ENCODE peak calls at places on chromosomes 2 and 18, in seven cellular contexts. X is OCI-LY7; C is A549; W is CD8-positive, alpha-beta memory T cell; H is mesenchymal stem cell; T is psoas muscle; G is thoracic aorta. N is an unnamed sample.

GRCh38 chr2:201218780-201219179 is 35.8 kb downstream of the CASP10 start:
- DNase-seq in X (no peak), C (no peak), W (no peak), H (no peak), T (no peak), G (no peak), N (no peak)

GRCh38 chr2:138974651-138975050 is 194.5 kb upstream of the NXPH2 start:
- DNase-seq in X (no peak), C (no peak), W (no peak), H (peak; percentile 26), T (no peak), G (no peak), N (peak; percentile 87)

GRCh38 chr2:121721926-121722325 is 14.7 kb downstream of the NIFK start:
- DNase-seq in X (no peak), C (peak; percentile 35), W (no peak), H (peak; percentile 83), T (peak; percentile 39), G (no peak), N (peak; percentile 78)

GRCh38 chr2:151518802-151519201 is 109.1 kb downstream of the RIF1 start:
- DNase-seq in X (no peak), C (no peak), W (no peak), H (no peak), T (no peak), G (no peak), N (peak; percentile 13)

GRCh38 chr2:229416116-229416694 is 145.1 kb upstream of the PID1 start:
- DNase-seq in X (no peak), C (no peak), W (no peak), H (peak; percentile 4), T (peak; percentile 82), G (peak; percentile 59), N (peak; percentile 95)

GRCh38 chr2:31013311-31013710 is 124.9 kb downstream of the GALNT14 start:
- DNase-seq in X (no peak), C (no peak), W (no peak), H (no peak), T (no peak), G (no peak), N (no peak)

GRCh38 chr18:46528037-46528436 is 129.0 kb downstream of the LOXHD1 start:
- DNase-seq in X (no peak), C (no peak), W (no peak), H (no peak), T (no peak), G (no peak), N (no peak)

GRCh38 chr2:178069551-178069950 is 3.0 kb downstream of the PDE11A start:
- DNase-seq in X (no peak), C (peak; percentile 58), W (no peak), H (no peak), T (no peak), G (no peak), N (no peak)

GRCh38 chr18:54928236-54928635 is 31.0 kb downstream of the CCDC68 start:
- DNase-seq in X (no peak), C (no peak), W (no peak), H (peak; percentile 25), T (no peak), G (no peak), N (no peak)

GRCh38 chr2:215188078-215188477 is 49.7 kb upstream of the ABCA12 start:
- DNase-seq in X (no peak), C (no peak), W (no peak), H (no peak), T (no peak), G (no peak), N (peak; percentile 26)

GRCh38 chr2:168552450-168552856 is 96.4 kb downstream of the CERS6 start:
- DNase-seq in X (peak; percentile 77), C (no peak), W (no peak), H (no peak), T (no peak), G (no peak), N (no peak)

GRCh38 chr2:146994246-146994645 is 850.6 kb upstream of the ACVR2A start:
- DNase-seq in X (no peak), C (no peak), W (no peak), H (no peak), T (no peak), G (no peak), N (no peak)

GRCh38 chr2:215883799-215884198 is 129.6 kb downstream of the MREG start:
- DNase-seq in X (no peak), C (no peak), W (no peak), H (no peak), T (no peak), G (no peak), N (no peak)

GRCh38 chr2:127410871-127411396 is 7.3 kb upstream of the PROC start:
- DNase-seq in X (no peak), C (peak; percentile 85), W (no peak), H (peak; percentile 79), T (no peak), G (no peak), N (peak; percentile 37)

GRCh38 chr2:158487419-158487818 is 30.7 kb downstream of the PKP4 start:
- DNase-seq in X (no peak), C (no peak), W (no peak), H (peak; percentile 61), T (no peak), G (no peak), N (peak; percentile 76)

GRCh38 chr2:31371691-31372090 is 42.9 kb downstream of the XDH start:
- DNase-seq in X (no peak), C (no peak), W (no peak), H (no peak), T (no peak), G (no peak), N (no peak)

GRCh38 chr2:42372801-42373200 is 11.8 kb upstream of the COX7A2L start:
- DNase-seq in X (no peak), C (no peak), W (no peak), H (no peak), T (no peak), G (no peak), N (no peak)

GRCh38 chr2:102185347-102185746 is 1.5 kb upstream of the IL1RL2 start:
- DNase-seq in X (no peak), C (peak; percentile 16), W (no peak), H (no peak), T (no peak), G (no peak), N (peak; percentile 54)

GRCh38 chr2:220648628-220649027 is 923.5 kb downstream of the EPHA4 start:
- DNase-seq in X (no peak), C (no peak), W (no peak), H (no peak), T (no peak), G (no peak), N (no peak)

GRCh38 chr2:159230145-159230877 is 56.2 kb downstream of the WDSUB1 start:
- DNase-seq in X (no peak), C (no peak), W (no peak), H (no peak), T (no peak), G (no peak), N (no peak)

GRCh38 chr2:241706539-241706938 is 4.7 kb downstream of the ING5 start:
- DNase-seq in X (peak; percentile 26), C (peak; percentile 34), W (no peak), H (no peak), T (no peak), G (no peak), N (no peak)
- H3K4me1 ChIP-seq in X (peaks cover 5% of the 10 kb centered on the region), C (peaks cover 7% of the 10 kb centered on the region), W (peaks cover 7% of the 10 kb centered on the region), H (peaks cover 8% of the 10 kb centered on the region), T (peaks cover 8% of the 10 kb centered on the region), G (peaks cover 8% of the 10 kb centered on the region), N (peaks cover 2% of the 10 kb centered on the region)

DNA sequence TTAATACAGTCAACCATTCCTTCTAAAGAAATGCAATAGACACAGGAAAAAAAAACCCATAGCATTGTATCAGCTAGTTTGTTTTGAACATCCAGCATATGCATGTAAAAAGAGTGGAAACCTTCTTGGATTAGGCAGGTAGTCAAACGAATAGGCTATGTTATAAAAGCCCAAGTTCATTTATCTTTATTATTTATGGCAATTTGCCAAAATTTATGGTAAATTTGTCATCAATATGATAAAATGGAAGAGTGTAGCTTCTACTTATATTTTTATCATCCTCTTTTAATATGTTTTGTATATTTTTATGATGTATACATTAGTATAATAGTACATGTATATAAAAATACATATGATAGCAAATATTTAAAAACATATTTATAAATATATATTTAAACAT is 23.9 kb downstream of the DSC1 start:
- DNase-seq in X (no peak), C (no peak), W (no peak), H (no peak), T (no peak), G (no peak), N (no peak)
- H3K4me1 ChIP-seq in X (no peaks in the 10 kb centered on the region), C (no peaks in the 10 kb centered on the region), W (no peaks in the 10 kb centered on the region), H (no peaks in the 10 kb centered on the region), T (no peaks in the 10 kb centered on the region), G (no peaks in the 10 kb centered on the region), N (no peaks in the 10 kb centered on the region)

GRCh38 chr2:27663463-27664244 is at the start of the genes SLC4A1AP and SUPT7L:
- DNase-seq in X (peak; percentile 92), C (peak; percentile 93), W (peak; percentile 83), H (peak; percentile 94), T (peak; percentile 59), G (peak; percentile 46), N (peak; percentile 93)

GRCh38 chr2:27664245-27664574 is 521 bp downstream of the SLC4A1AP start:
- DNase-seq in X (no peak), C (no peak), W (no peak), H (no peak), T (no peak), G (no peak), N (no peak)

GRCh38 chr2:27664622-27665363 is 1.1 kb downstream of the SLC4A1AP start:
- DNase-seq in X (no peak), C (no peak), W (no peak), H (no peak), T (no peak), G (no peak), N (no peak)

GRCh38 chr2:27671235-27671634 is 7.5 kb downstream of the SLC4A1AP start:
- DNase-seq in X (no peak), C (no peak), W (no peak), H (no peak), T (no peak), G (no peak), N (no peak)

GRCh38 chr2:27667439-27667838 is 3.8 kb downstream of the SLC4A1AP start:
- DNase-seq in X (no peak), C (no peak), W (no peak), H (no peak), T (no peak), G (no peak), N (no peak)
- H3K4me1 ChIP-seq in X (peaks cover 20% of the 10 kb centered on the region), C (peaks cover 17% of the 10 kb centered on the region), W (peaks cover 24% of the 10 kb centered on the region), H (peaks cover 5% of the 10 kb centered on the region), T (peaks cover 20% of the 10 kb centered on the region), G (peaks cover 14% of the 10 kb centered on the region), N (peaks cover 8% of the 10 kb centered on the region)

GRCh38 chr18:67633939-67634338 is 117.4 kb upstream of the DSEL start:
- DNase-seq in X (no peak), C (no peak), W (no peak), H (no peak), T (no peak), G (no peak), N (no peak)
- H3K4me1 ChIP-seq in X (no peaks in the 10 kb centered on the region), C (no peaks in the 10 kb centered on the region), W (no peaks in the 10 kb centered on the region), H (no peaks in the 10 kb centered on the region), T (no peaks in the 10 kb centered on the region), G (no peaks in the 10 kb centered on the region), N (no peaks in the 10 kb centered on the region)

GRCh38 chr2:36459725-36460137 is 104.2 kb downstream of the CRIM1 start:
- DNase-seq in X (no peak), C (peak; percentile 87), W (no peak), H (peak; percentile 75), T (no peak), G (no peak), N (peak; percentile 74)
- H3K4me1 ChIP-seq in X (peaks cover 23% of the 10 kb centered on the region), C (peaks cover 98% of the 10 kb centered on the region), W (peaks cover 13% of the 10 kb centered on the region), H (peaks cover 31% of the 10 kb centered on the region), T (peaks cover 59% of the 10 kb centered on the region), G (peaks cover 27% of the 10 kb centered on the region), N (peaks cover 56% of the 10 kb centered on the region)

N was measured in fibroblast of lung.